ENCODE peak calls at places on chromosomes 1 and 21, in seven cellular contexts. Q, I, X, P, Z, K and M are unnamed samples.

GRCh38 chr1:24540906-24541710 is 14.8 kb upstream of the NCMAP start:
- DNase-seq in Q (no peak), I (no peak), X (no peak), P (no peak), Z (no peak), K (peak; percentile 91), M (peak; percentile 47)

GRCh38 chr21:38952890-38953289 is 147.2 kb downstream of the ETS2 start:
- DNase-seq in Q (no peak), I (no peak), X (no peak), P (no peak), Z (no peak), K (no peak), M (no peak)

GRCh38 chr1:186050360-186050759 is 316.2 kb downstream of the HMCN1 start:
- DNase-seq in Q (no peak), I (no peak), X (no peak), P (no peak), Z (no peak), K (no peak), M (no peak)

GRCh38 chr1:150293433-150294253 is at the start of gene MRPS21:
- DNase-seq in Q (peak; percentile 84), I (peak; percentile 76), X (peak; percentile 86), P (peak; percentile 88), Z (peak; percentile 88), K (peak; percentile 94), M (peak; percentile 26)

GRCh38 chr1:217891966-217892365 is 260.8 kb downstream of the SPATA17 start:
- DNase-seq in Q (no peak), I (no peak), X (no peak), P (no peak), Z (no peak), K (no peak), M (no peak)

GRCh38 chr1:229599218-229599812 is 26.6 kb downstream of the TAF5L start:
- DNase-seq in Q (no peak), I (no peak), X (no peak), P (no peak), Z (no peak), K (no peak), M (no peak)

GRCh38 chr1:204155881-204156280 is 4.0 kb upstream of the ETNK2 start:
- DNase-seq in Q (no peak), I (no peak), X (no peak), P (no peak), Z (no peak), K (no peak), M (no peak)

GRCh38 chr1:154483941-154484803 is 17.8 kb upstream of the TDRD10 start:
- DNase-seq in Q (no peak), I (no peak), X (no peak), P (no peak), Z (no peak), K (no peak), M (no peak)

GRCh38 chr1:57736940-57737339 is 313.1 kb upstream of the DAB1 start:
- DNase-seq in Q (no peak), I (no peak), X (no peak), P (no peak), Z (no peak), K (no peak), M (no peak)

GRCh38 chr1:235417101-235417697 is 50.0 kb downstream of the TBCE start:
- DNase-seq in Q (peak; percentile 77), I (peak; percentile 34), X (peak; percentile 75), P (peak; percentile 85), Z (no peak), K (peak; percentile 60), M (peak; percentile 64)

GRCh38 chr21:32190491-32191144 is 88.2 kb downstream of the MIS18A start:
- DNase-seq in Q (no peak), I (peak; percentile 31), X (no peak), P (no peak), Z (no peak), K (no peak), M (no peak)

GRCh38 chr21:41762236-41762635 is 4.6 kb downstream of the RIPK4 start:
- DNase-seq in Q (no peak), I (no peak), X (no peak), P (peak; percentile 71), Z (no peak), K (no peak), M (no peak)

GRCh38 chr21:17925900-17926299 is 106.7 kb upstream of the C21orf91 start:
- DNase-seq in Q (no peak), I (no peak), X (no peak), P (no peak), Z (no peak), K (peak; percentile 20), M (peak; percentile 59)

GRCh38 chr1:168019407-168019806 is 82.5 kb upstream of the MPC2 start:
- DNase-seq in Q (no peak), I (no peak), X (no peak), P (no peak), Z (no peak), K (no peak), M (no peak)

GRCh38 chr21:31180256-31181088 is 142.2 kb upstream of the KRTAP19-8 start:
- DNase-seq in Q (peak; percentile 25), I (no peak), X (peak; percentile 68), P (no peak), Z (peak; percentile 24), K (peak; percentile 13), M (peak; percentile 67)

GRCh38 chr1:147079400-147080012 is 92.8 kb downstream of the PRKAB2 start:
- DNase-seq in Q (no peak), I (no peak), X (peak; percentile 35), P (peak; percentile 65), Z (no peak), K (no peak), M (no peak)

GRCh38 chr1:2248127-2248826 is 20.2 kb downstream of the SKI start:
- DNase-seq in Q (no peak), I (no peak), X (no peak), P (peak; percentile 90), Z (no peak), K (peak; percentile 65), M (peak; percentile 38)

GRCh38 chr1:161421456-161421855 is 53.8 kb upstream of the CFAP126 start:
- DNase-seq in Q (no peak), I (no peak), X (no peak), P (no peak), Z (no peak), K (no peak), M (no peak)

GRCh38 chr1:156895927-156896326 is 2.4 kb downstream of the PEAR1 start:
- DNase-seq in Q (no peak), I (no peak), X (no peak), P (no peak), Z (no peak), K (no peak), M (no peak)

GRCh38 chr1:54199765-54200518 is at the start of the genes CYB5RL and MRPL37:
- DNase-seq in Q (peak; percentile 100), I (peak; percentile 91), X (peak; percentile 97), P (peak; percentile 91), Z (peak; percentile 96), K (peak; percentile 97), M (peak; percentile 96)

GRCh38 chr21:45886610-45887026 is 95.0 kb upstream of the COL6A1 start:
- DNase-seq in Q (no peak), I (no peak), X (no peak), P (no peak), Z (no peak), K (no peak), M (no peak)

GRCh38 chr21:46559291-46559983 is 45.4 kb downstream of the S100B start:
- DNase-seq in Q (peak; percentile 11), I (peak; percentile 34), X (no peak), P (peak; percentile 41), Z (no peak), K (peak; percentile 41), M (no peak)

GRCh38 chr1:196464545-196464944 is 143.7 kb downstream of the KCNT2 start:
- DNase-seq in Q (no peak), I (no peak), X (no peak), P (no peak), Z (no peak), K (no peak), M (no peak)

GRCh38 chr1:17877896-17878295 is 122.8 kb downstream of the ACTL8 start:
- DNase-seq in Q (no peak), I (no peak), X (no peak), P (no peak), Z (no peak), K (no peak), M (no peak)
- TF ChIP-seq JUND in Q (no peak), I (no peak), X (no peak), P (no peak), Z (no peak), K (no peak), M (no peak)

GRCh38 chr1:30707412-30708360 is 15.7 kb downstream of the MATN1 start:
- DNase-seq in Q (peak; percentile 92), I (no peak), X (peak; percentile 90), P (peak; percentile 94), Z (peak; percentile 48), K (peak; percentile 38), M (peak; percentile 45)

GRCh38 chr1:30704765-30705509 is 18.4 kb downstream of the MATN1 start:
- DNase-seq in Q (no peak), I (no peak), X (no peak), P (no peak), Z (no peak), K (no peak), M (no peak)

GRCh38 chr1:30705673-30706072 is 17.7 kb downstream of the MATN1 start:
- DNase-seq in Q (no peak), I (no peak), X (no peak), P (no peak), Z (no peak), K (no peak), M (no peak)

GRCh38 chr1:30708361-30708728 is 15.0 kb downstream of the MATN1 start:
- DNase-seq in Q (no peak), I (no peak), X (no peak), P (no peak), Z (no peak), K (no peak), M (no peak)

GRCh38 chr1:30706528-30706927 is 16.9 kb downstream of the MATN1 start:
- DNase-seq in Q (no peak), I (no peak), X (no peak), P (no peak), Z (no peak), K (no peak), M (no peak)
- TF ChIP-seq JUND in Q (no peak), I (no peak), X (no peak), P (no peak), Z (no peak), K (no peak), M (no peak)

GRCh38 chr21:21631961-21632360 is 633.8 kb downstream of the NCAM2 start:
- DNase-seq in Q (no peak), I (no peak), X (no peak), P (no peak), Z (no peak), K (no peak), M (no peak)
- TF ChIP-seq JUND in Q (no peak), I (no peak), X (no peak), P (no peak), Z (no peak), K (no peak), M (no peak)

DNA sequence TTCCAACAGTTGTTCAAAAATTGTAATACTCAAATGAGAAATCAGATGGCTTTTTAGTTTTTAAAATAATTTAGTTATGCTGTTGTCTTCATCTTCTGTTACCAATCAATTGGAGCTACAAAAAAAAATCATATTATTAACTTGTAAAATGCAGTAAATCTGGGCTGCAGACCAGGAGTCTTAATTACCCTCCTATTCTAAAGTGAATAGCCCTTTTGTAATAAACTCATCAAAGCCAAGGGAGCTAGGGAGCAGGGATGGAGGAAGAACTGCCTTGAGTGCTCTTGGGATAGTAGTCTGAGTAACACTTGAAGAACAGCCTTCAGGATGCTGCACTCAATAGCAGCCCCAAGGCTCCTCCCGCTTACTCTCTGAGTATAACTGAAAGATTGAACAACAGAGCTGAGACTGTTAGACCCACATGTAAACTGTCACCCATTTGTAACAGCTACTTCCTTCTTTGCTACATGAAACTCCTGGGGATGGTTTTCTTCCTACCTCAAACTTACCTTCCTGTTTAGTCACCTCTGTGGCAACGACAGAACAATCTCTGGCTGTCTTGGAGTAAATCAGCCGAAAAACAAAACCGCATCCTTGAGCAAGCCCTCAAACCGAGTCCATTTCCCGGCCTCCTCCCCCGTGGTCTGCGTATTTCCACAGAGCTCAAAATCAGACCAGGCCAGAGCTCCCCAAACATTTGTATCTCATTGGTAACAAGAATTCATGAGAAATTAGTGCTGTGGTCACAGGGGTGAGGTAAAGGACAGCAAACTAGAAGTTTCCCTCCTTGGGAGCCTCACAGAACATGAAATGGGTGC is 55.9 kb downstream of the CD58 start:
- DNase-seq in Q (no peak), I (peak; percentile 88), X (no peak), P (no peak), Z (no peak), K (no peak), M (no peak)
- TF ChIP-seq JUND in Q (no peak), I (no peak), X (no peak), P (no peak), Z (no peak), K (no peak), M (no peak)